ENCODE peak calls at places on chromosomes 3 and 15, in nine cellular contexts. D, L, N, U, F, K, X, E and H are unnamed samples.

GRCh38 chr3:29373016-29373690 is 92.3 kb downstream of the RBMS3 start:
- DNase-seq in L (no peak), D (no peak), N (no peak), E (no peak), K (peak; percentile 89), F (no peak), X (no peak), U (no peak), H (no peak)

GRCh38 chr15:70635895-70636294 is 127.5 kb downstream of the UACA start:
- DNase-seq in N (no peak), U (no peak), K (no peak), D (no peak), L (no peak), E (no peak), F (no peak), X (no peak), H (no peak)

GRCh38 chr3:130699765-130700164 is 46.9 kb downstream of the PIK3R4 start:
- DNase-seq in U (peak; percentile 36), N (no peak), E (peak; percentile 16), F (no peak), X (no peak), K (peak; percentile 27), D (no peak), L (no peak), H (peak; percentile 56)

GRCh38 chr3:145882416-145882815 is 278.6 kb downstream of the PLOD2 start:
- DNase-seq in K (peak; percentile 31), F (peak; percentile 36), D (no peak), X (no peak), E (no peak), N (no peak), U (no peak), L (no peak), H (no peak)

GRCh38 chr3:16203671-16204629 is 29.5 kb downstream of the GALNT15 start:
- DNase-seq in X (peak; percentile 70), D (no peak), N (no peak), U (no peak), E (no peak), L (peak; percentile 61), F (no peak), K (no peak), H (no peak)

GRCh38 chr3:32004111-32004790 is 22.7 kb downstream of the ZNF860 start:
- DNase-seq in N (no peak), L (no peak), E (no peak), K (no peak), D (no peak), F (no peak), U (no peak), X (no peak), H (no peak)

GRCh38 chr15:62153228-62153627 is 11.9 kb downstream of the C2CD4B start:
- DNase-seq in N (no peak), K (no peak), D (no peak), F (no peak), X (no peak), L (no peak), U (no peak), E (no peak), H (no peak)

GRCh38 chr3:74370342-74370741 is 244.1 kb downstream of the CNTN3 start:
- DNase-seq in K (no peak), X (no peak), E (no peak), F (no peak), N (no peak), U (no peak), L (no peak), D (no peak), H (no peak)

GRCh38 chr3:141412087-141412935 is 44.0 kb downstream of the ZBTB38 start:
- DNase-seq in L (peak; percentile 65), N (no peak), F (peak; percentile 97), X (no peak), K (peak; percentile 91), U (peak; percentile 54), E (no peak), D (peak; percentile 37), H (peak; percentile 72)

GRCh38 chr3:177982034-177982433 is 554.2 kb upstream of the KCNMB2 start:
- DNase-seq in X (no peak), E (no peak), D (no peak), N (no peak), K (peak; percentile 84), L (no peak), U (no peak), F (peak; percentile 88), H (no peak)

GRCh38 chr15:55856506-55856905 is 113.6 kb upstream of the PRTG start:
- DNase-seq in X (no peak), L (no peak), D (no peak), U (no peak), K (no peak), N (no peak), F (peak; percentile 11), E (no peak), H (no peak)

GRCh38 chr3:86245360-86245759 is 745.6 kb downstream of the VGLL3 start:
- DNase-seq in E (no peak), N (no peak), F (no peak), D (no peak), U (no peak), K (no peak), L (no peak), X (no peak), H (no peak)

GRCh38 chr3:179929091-179929529 is 107.6 kb downstream of the PEX5L start:
- DNase-seq in F (peak; percentile 62), X (peak; percentile 78), E (peak; percentile 63), N (no peak), K (peak; percentile 66), U (peak; percentile 43), D (peak; percentile 28), L (peak; percentile 87), H (peak; percentile 68)

GRCh38 chr15:65363766-65364165 is 14.0 kb downstream of the IGDCC3 start:
- DNase-seq in K (no peak), N (no peak), L (no peak), X (peak; percentile 8), D (no peak), U (no peak), E (no peak), F (no peak), H (no peak)

GRCh38 chr3:39025222-39025970 is 26.3 kb downstream of the SCN11A start:
- DNase-seq in X (no peak), D (no peak), L (no peak), N (no peak), K (no peak), U (no peak), F (no peak), E (no peak), H (peak; percentile 5)

GRCh38 chr3:13078158-13078905 is 5.1 kb upstream of the IQSEC1 start:
- DNase-seq in F (no peak), U (no peak), K (no peak), E (no peak), L (peak; percentile 69), X (no peak), D (no peak), N (no peak), H (no peak)

GRCh38 chr15:94335616-94336015 is 104.3 kb downstream of the MCTP2 start:
- DNase-seq in X (no peak), N (no peak), F (no peak), E (no peak), U (no peak), K (peak; percentile 13), D (no peak), L (no peak), H (no peak)

GRCh38 chr15:85362436-85363048 is 17.9 kb upstream of the AKAP13 start:
- DNase-seq in N (no peak), K (no peak), L (no peak), X (no peak), U (no peak), E (no peak), D (no peak), F (no peak), H (no peak)

GRCh38 chr3:165892565-165892964 is 55.3 kb upstream of the BCHE start:
- DNase-seq in E (no peak), F (no peak), U (no peak), X (no peak), K (no peak), D (no peak), N (no peak), L (no peak), H (no peak)

GRCh38 chr3:39146611-39147373 is 6.6 kb downstream of the CSRNP1 start:
- DNase-seq in K (peak; percentile 99), L (peak; percentile 75), U (no peak), N (peak; percentile 90), D (peak; percentile 68), E (peak; percentile 95), X (peak; percentile 78), F (peak; percentile 97), H (peak; percentile 80)

GRCh38 chr3:150286390-150287147 is 121.5 kb upstream of the TSC22D2 start:
- DNase-seq in X (no peak), U (peak; percentile 33), K (peak; percentile 40), L (no peak), N (no peak), E (peak; percentile 51), F (peak; percentile 55), D (no peak), H (peak; percentile 47)

GRCh38 chr15:37056168-37056893 is 44.0 kb downstream of the MEIS2 start:
- DNase-seq in U (no peak), D (no peak), N (no peak), L (no peak), E (no peak), F (no peak), X (no peak), K (no peak), H (peak; percentile 19)

GRCh38 chr15:50813865-50814264 is 48.4 kb upstream of the SPPL2A start:
- DNase-seq in N (no peak), E (no peak), X (no peak), U (no peak), L (no peak), D (no peak), K (peak; percentile 16), F (no peak), H (no peak)

GRCh38 chr3:7710284-7710683 is 791.3 kb upstream of the LMCD1 start:
- DNase-seq in F (no peak), X (no peak), N (no peak), D (no peak), U (no peak), L (no peak), E (no peak), K (no peak), H (peak; percentile 20)